ENCODE peak calls at places on chromosome 11, in six cellular contexts. I is RWPE2; G is A549; U is right cardiac atrium; D is right lobe of liver; K is CD8-positive, alpha-beta memory T cell. J is an unnamed sample. For H3K4me1, the result is how much of the 10 kb centered on the place peaks cover.

GRCh38 chr11:121723261-121723741 is 270.5 kb upstream of the SORL1-AS1 start:
- DNase-seq in I (no peak), G (no peak), U (peak), D (no peak), K (no peak), J (no peak)

GRCh38 chr11:8642226-8642625 is 40.2 kb downstream of the TRIM66 start:
- DNase-seq in I (no peak), G (no peak), U (no peak), D (no peak), K (no peak), J (no peak)

GRCh38 chr11:57567512-57568329 is at the start of gene UBE2L6:
- DNase-seq in I (no peak), G (peak), U (peak), D (peak), K (peak), J (no peak)

GRCh38 chr11:119347242-119347641 is 737 bp upstream of the MFRP start:
- DNase-seq in I (no peak), G (no peak), U (no peak), D (no peak), K (no peak), J (no peak)

GRCh38 chr11:131537196-131537595 is 166.8 kb downstream of the NTM start:
- DNase-seq in I (no peak), G (no peak), U (no peak), D (no peak), K (no peak), J (no peak)

GRCh38 chr11:109378049-109378448 is 43.9 kb upstream of the C11orf87 start:
- DNase-seq in I (no peak), G (no peak), U (no peak), D (no peak), K (no peak), J (no peak)

GRCh38 chr11:62553839-62554361 is 7.3 kb upstream of the AHNAK start:
- DNase-seq in I (peak), G (peak), U (no peak), D (no peak), K (no peak), J (peak)

GRCh38 chr11:33618363-33618735 is 82.3 kb downstream of the C11orf91 start:
- DNase-seq in I (no peak), G (no peak), U (no peak), D (no peak), K (no peak), J (no peak)

GRCh38 chr11:101718406-101718805 is 134.6 kb upstream of the TRPC6 start:
- DNase-seq in I (no peak), G (no peak), U (no peak), D (no peak), K (no peak), J (no peak)

GRCh38 chr11:40537734-40538133 is 921.7 kb downstream of the LRRC4C start:
- DNase-seq in I (no peak), G (no peak), U (no peak), D (no peak), K (no peak), J (no peak)

GRCh38 chr11:119952441-119952840 is 185.5 kb downstream of the TRIM29 start:
- DNase-seq in I (no peak), G (no peak), U (no peak), D (no peak), K (no peak), J (no peak)

GRCh38 chr11:133930767-133931448 is 25.9 kb downstream of the IGSF9B start:
- DNase-seq in I (peak), G (peak), U (peak), D (no peak), K (no peak), J (no peak)

GRCh38 chr11:11265994-11266606 is 87.0 kb downstream of the CSNK2A3 start:
- DNase-seq in I (no peak), G (peak), U (peak), D (no peak), K (peak), J (peak)

GRCh38 chr11:72338741-72339140 is 94.8 kb upstream of the PHOX2A start:
- DNase-seq in I (no peak), G (no peak), U (no peak), D (no peak), K (no peak), J (no peak)

GRCh38 chr11:34235591-34236071 is 122.2 kb downstream of the ABTB2 start:
- DNase-seq in I (no peak), G (no peak), U (no peak), D (no peak), K (no peak), J (no peak)

GRCh38 chr11:80320765-80321164 is 879.9 kb upstream of the TENM4 start:
- DNase-seq in I (no peak), G (no peak), U (no peak), D (no peak), K (no peak), J (no peak)

GRCh38 chr11:113992459-113993105 is 17.7 kb downstream of the HTR3A start:
- DNase-seq in I (no peak), G (no peak), U (no peak), D (no peak), K (no peak), J (no peak)

GRCh38 chr11:3859373-3859881 is 4.0 kb downstream of the STIM1 start:
- DNase-seq in I (no peak), G (no peak), U (peak), D (peak), K (no peak), J (no peak)

GRCh38 chr11:134248910-134249480 is 4.2 kb downstream of the THYN1 start:
- DNase-seq in I (no peak), G (no peak), U (no peak), D (no peak), K (no peak), J (peak)

GRCh38 chr11:96070453-96070852 is 146.5 kb upstream of the MTMR2 start:
- DNase-seq in I (no peak), G (no peak), U (peak), D (no peak), K (no peak), J (no peak)

GRCh38 chr11:105609832-105610781 is at the start of gene GRIA4:
- DNase-seq in I (no peak), G (no peak), U (peak), D (no peak), K (no peak), J (no peak)

GRCh38 chr11:94926698-94927237 is 46.6 kb downstream of the CWC15 start:
- DNase-seq in I (no peak), G (no peak), U (peak), D (peak), K (no peak), J (peak)

GRCh38 chr11:7577226-7577882 is 63.6 kb downstream of the PPFIBP2 start:
- DNase-seq in I (no peak), G (no peak), U (peak), D (no peak), K (no peak), J (peak)

DNA sequence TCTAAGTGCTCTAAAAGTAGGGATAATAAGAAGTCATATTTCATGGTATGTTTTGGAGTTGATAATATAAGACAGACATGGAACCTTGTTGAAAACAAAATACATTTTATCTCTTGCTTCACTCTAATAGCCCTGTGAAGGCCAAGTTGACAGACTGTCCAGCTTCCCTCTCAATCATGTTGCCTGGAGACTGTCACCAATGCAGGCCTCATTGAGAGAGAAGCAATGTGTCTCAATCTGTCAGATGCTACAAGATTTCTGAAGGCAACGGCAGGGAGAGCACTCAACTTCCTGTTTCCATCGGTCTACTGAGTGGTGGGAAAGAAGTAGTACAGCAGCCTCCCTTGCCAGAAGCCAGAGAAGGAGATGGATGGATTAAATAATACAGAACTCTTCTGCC is 23.6 kb upstream of the FJX1 start:
- DNase-seq in I (no peak), G (no peak), U (no peak), D (no peak), K (no peak), J (no peak)
- H3K4me1 ChIP-seq in I (under half), G (under half), U (under half), D (under half), K (under half), J (half or more)

GRCh38 chr11:16793009-16793408 is 54.6 kb downstream of the C11orf58 start:
- DNase-seq in I (no peak), G (no peak), U (no peak), D (no peak), K (no peak), J (no peak)
- H3K27ac ChIP-seq in I (peak), G (peak), U (peak), D (no peak), K (no peak), J (no peak)

GRCh38 chr11:77316733-77317342 is 15.4 kb upstream of the GDPD4 start:
- DNase-seq in I (no peak), G (no peak), U (no peak), D (no peak), K (no peak), J (no peak)
- H3K4me1 ChIP-seq in I (under half), G (under half), U (under half), D (under half), K (under half), J (under half)

GRCh38 chr11:63915961-63916836 is 765 bp downstream of the RCOR2 start:
- DNase-seq in I (no peak), G (peak), U (peak), D (no peak), K (no peak), J (peak)

GRCh38 chr11:63914896-63915681 is 1.9 kb downstream of the RCOR2 start:
- DNase-seq in I (no peak), G (no peak), U (no peak), D (no peak), K (no peak), J (no peak)

GRCh38 chr11:63918576-63919171 is 1.7 kb upstream of the RCOR2 start:
- DNase-seq in I (no peak), G (no peak), U (peak), D (no peak), K (no peak), J (no peak)

GRCh38 chr11:63917685-63918523 is 940 bp upstream of the RCOR2 start:
- DNase-seq in I (no peak), G (peak), U (peak), D (no peak), K (peak), J (no peak)

GRCh38 chr11:63916837-63917684 is at the start of gene RCOR2:
- DNase-seq in I (no peak), G (peak), U (peak), D (peak), K (peak), J (peak)
- H3K27ac ChIP-seq in I (no peak), G (peak), U (peak), D (no peak), K (no peak), J (no peak)